ENCODE peak calls at places on chromosome 10, in four cellular contexts. G is heart left ventricle, D is kidney, F is lower lobe of right lung. I is an unnamed sample. For H3K36me3, the result is how much of the 10 kb centered on the place peaks cover.

GRCh38 chr10:90945496-90946070 is 24.7 kb upstream of the ANKRD1 start:
- DNase-seq in G (no peak), D (no peak), F (no peak), I (no peak)

GRCh38 chr10:98041352-98042043 is 11.1 kb upstream of the CRTAC1 start:
- DNase-seq in G (peak), D (no peak), F (peak), I (peak)

GRCh38 chr10:125120046-125120710 is 40.2 kb downstream of the CTBP2 start:
- DNase-seq in G (no peak), D (no peak), F (no peak), I (no peak)

GRCh38 chr10:100996678-100997363 is 2.8 kb upstream of the LZTS2 start:
- DNase-seq in G (peak), D (peak), F (no peak), I (peak)

GRCh38 chr10:78605800-78606350 is 462.9 kb upstream of the ZMIZ1 start:
- DNase-seq in G (no peak), D (no peak), F (no peak), I (no peak)

GRCh38 chr10:103080891-103081581 is 112.0 kb downstream of the NT5C2 start:
- DNase-seq in G (no peak), D (no peak), F (no peak), I (no peak)

GRCh38 chr10:1267568-1267967 is 211.4 kb downstream of the WDR37 start:
- DNase-seq in G (no peak), D (no peak), F (no peak), I (no peak)

GRCh38 chr10:77583527-77583926 is 54.1 kb downstream of the KCNMA1 start:
- DNase-seq in G (no peak), D (no peak), F (no peak), I (no peak)

GRCh38 chr10:100654835-100655759 is 90.3 kb upstream of the PAX2 start:
- DNase-seq in G (no peak), D (peak), F (no peak), I (no peak)

GRCh38 chr10:80205478-80206276 is at the start of gene ANXA11:
- DNase-seq in G (peak), D (peak), F (peak), I (peak)
- TF ChIP-seq CTCF in G (no peak), D (no peak), F (no peak), I (no peak)

GRCh38 chr10:95818010-95818409 is 62.0 kb downstream of the ENTPD1 start:
- DNase-seq in G (no peak), D (no peak), F (no peak), I (no peak)

GRCh38 chr10:95815133-95815532 is 59.2 kb downstream of the ENTPD1 start:
- DNase-seq in G (no peak), D (no peak), F (no peak), I (no peak)

GRCh38 chr10:95815701-95816100 is 59.7 kb downstream of the ENTPD1 start:
- DNase-seq in G (no peak), D (no peak), F (no peak), I (no peak)

GRCh38 chr10:95810198-95810976 is 54.4 kb downstream of the ENTPD1 start:
- DNase-seq in G (no peak), D (no peak), F (no peak), I (no peak)

GRCh38 chr10:95814011-95814727 is 58.2 kb downstream of the ENTPD1 start:
- DNase-seq in G (peak), D (no peak), F (no peak), I (no peak)
- H3K27ac ChIP-seq in G (peak), D (no peak), F (no peak), I (no peak)

GRCh38 chr10:6204063-6204340 is 1.3 kb downstream of the PFKFB3 start:
- DNase-seq in G (peak), D (no peak), F (peak), I (peak)
- H3K36me3 ChIP-seq in G (under half), D (under half), F (under half), I (under half)

GRCh38 chr10:81843042-81843441 is 32.0 kb upstream of the NRG3 start:
- DNase-seq in G (no peak), D (no peak), F (no peak), I (no peak)
- TF ChIP-seq CTCF in G (no peak), D (no peak), F (no peak), I (no peak)